ENCODE peak calls at places on chromosomes 3 and 15, in eight cellular contexts. Q, U, L, M, R, N, A and X are unnamed samples.

GRCh38 chr3:186320862-186321568 is 41.0 kb downstream of the DGKG start:
- DNase-seq in L (no peak), U (no peak), A (no peak), Q (no peak), R (no peak), M (no peak), N (no peak), X (no peak)

GRCh38 chr15:51093865-51094605 is 671 bp downstream of the TNFAIP8L3 start:
- DNase-seq in L (no peak), N (peak; percentile 41), R (peak; percentile 40), U (no peak), A (no peak), M (no peak), Q (no peak), X (no peak)

GRCh38 chr15:67997996-67998395 is 56.1 kb upstream of the PIAS1 start:
- DNase-seq in M (no peak), A (no peak), N (no peak), Q (no peak), U (no peak), L (no peak), R (no peak), X (peak; percentile 61)

GRCh38 chr3:50972029-50972428 is 297.3 kb downstream of the DOCK3 start:
- DNase-seq in U (no peak), Q (no peak), M (no peak), L (no peak), N (no peak), R (no peak), A (no peak), X (no peak)

GRCh38 chr3:197031315-197032285 is 2.0 kb upstream of the MELTF start:
- DNase-seq in N (peak; percentile 77), Q (peak; percentile 89), L (no peak), A (no peak), U (no peak), R (peak; percentile 96), M (peak; percentile 98), X (peak; percentile 98)

GRCh38 chr15:52440414-52440813 is 88.3 kb downstream of the MYO5A start:
- DNase-seq in N (no peak), Q (no peak), R (peak; percentile 9), U (no peak), L (no peak), A (no peak), M (no peak), X (peak; percentile 21)

GRCh38 chr15:57751177-57751800 is 44.8 kb downstream of the POLR2M start:
- DNase-seq in A (peak; percentile 29), U (no peak), L (no peak), N (no peak), Q (no peak), M (no peak), R (peak; percentile 3), X (peak; percentile 37)

GRCh38 chr3:138833908-138834358 is 795 bp downstream of the PIK3CB start:
- DNase-seq in R (no peak), Q (no peak), L (no peak), A (no peak), N (no peak), M (peak; percentile 11), U (no peak), X (peak; percentile 16)

GRCh38 chr3:29065211-29065785 is 215.6 kb upstream of the RBMS3 start:
- DNase-seq in N (peak; percentile 89), A (no peak), R (no peak), L (no peak), U (no peak), M (peak; percentile 12), Q (peak; percentile 94), X (peak; percentile 99)

GRCh38 chr15:101286471-101287114 is 8.5 kb downstream of the SNRPA1 start:
- DNase-seq in Q (no peak), N (no peak), R (no peak), U (no peak), M (no peak), L (no peak), A (no peak), X (no peak)

GRCh38 chr3:170839518-170840100 is 30.4 kb downstream of the RPL22L1 start:
- DNase-seq in N (no peak), A (no peak), U (no peak), M (no peak), L (no peak), Q (no peak), R (no peak), X (no peak)

GRCh38 chr3:64988188-64988587 is 300.4 kb upstream of the ADAMTS9 start:
- DNase-seq in M (no peak), R (no peak), N (no peak), A (no peak), Q (no peak), U (no peak), L (no peak), X (no peak)

DNA sequence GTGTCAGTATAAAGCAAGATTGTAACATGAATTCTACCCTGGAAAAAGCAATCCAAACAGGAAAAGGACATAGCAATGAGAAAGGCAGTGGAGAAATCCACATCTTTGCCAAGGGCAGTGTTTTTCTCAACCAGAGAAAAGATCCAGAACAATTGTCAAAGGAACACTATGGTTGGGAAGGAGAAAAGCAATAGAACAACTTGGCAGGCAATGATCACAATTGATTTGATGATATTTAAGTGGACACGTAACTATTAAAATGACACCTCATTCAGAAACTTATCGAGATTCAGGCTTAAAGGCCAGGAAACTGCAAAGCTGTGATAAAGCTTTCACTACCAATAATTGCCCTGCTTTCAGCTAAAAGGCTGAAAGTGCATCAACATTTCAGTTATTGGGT is 271.2 kb downstream of the DIPK2A start:
- DNase-seq in N (no peak), A (no peak), Q (no peak), R (no peak), M (no peak), U (no peak), L (no peak), X (no peak)
- H3K27me3 ChIP-seq in N (no peaks in the 10 kb centered on the region), A (no peaks in the 10 kb centered on the region), Q (no peaks in the 10 kb centered on the region), R (no peaks in the 10 kb centered on the region), M (no peaks in the 10 kb centered on the region), U (no peaks in the 10 kb centered on the region), L (no peaks in the 10 kb centered on the region), X (no peaks in the 10 kb centered on the region)

GRCh38 chr3:147413712-147414325 is 4.7 kb downstream of the ZIC1 start:
- DNase-seq in R (no peak), N (no peak), A (no peak), U (no peak), M (no peak), Q (no peak), L (no peak), X (peak; percentile 13)
- H3K4me3 ChIP-seq in R (no peak overlapping the region), N (no peak overlapping the region), A (peak overlapping the region; percentile 48), U (no peak overlapping the region), M (peak overlapping the region; percentile 5), Q (no peak overlapping the region), L (no peak overlapping the region), X (peak overlapping the region; percentile 72)

GRCh38 chr15:98721166-98721565 is 72.8 kb downstream of the IGF1R start:
- DNase-seq in R (no peak), L (no peak), M (no peak), U (no peak), Q (no peak), A (no peak), N (no peak), X (no peak)

GRCh38 chr15:98720577-98720976 is 72.2 kb downstream of the IGF1R start:
- DNase-seq in R (no peak), N (no peak), A (no peak), U (no peak), M (no peak), L (no peak), Q (no peak), X (no peak)

GRCh38 chr15:98719169-98719515 is 70.8 kb downstream of the IGF1R start:
- DNase-seq in R (no peak), M (no peak), U (no peak), A (no peak), N (no peak), Q (no peak), L (no peak), X (peak; percentile 9)

GRCh38 chr15:98718426-98719168 is 70.3 kb downstream of the IGF1R start:
- DNase-seq in A (no peak), N (no peak), Q (no peak), L (no peak), M (no peak), R (no peak), U (no peak), X (no peak)

GRCh38 chr15:98720036-98720435 is 71.7 kb downstream of the IGF1R start:
- DNase-seq in A (no peak), U (no peak), M (no peak), R (no peak), Q (no peak), L (no peak), N (no peak), X (no peak)
- H3K27ac ChIP-seq in A (no peak overlapping the region), U (no peak overlapping the region), M (no peak overlapping the region), R (no peak overlapping the region), Q (no peak overlapping the region), L (no peak overlapping the region), N (no peak overlapping the region), X (no peak overlapping the region)

GRCh38 chr15:61815356-61816083 is 244.7 kb downstream of the VPS13C start:
- DNase-seq in U (no peak), Q (no peak), R (no peak), N (peak; percentile 24), A (no peak), M (no peak), L (no peak), X (no peak)
- H3K27me3 ChIP-seq in U (no peaks in the 10 kb centered on the region), Q (no peaks in the 10 kb centered on the region), R (no peaks in the 10 kb centered on the region), N (peaks cover 2% of the 10 kb centered on the region), A (no peaks in the 10 kb centered on the region), M (peaks cover 6% of the 10 kb centered on the region), L (no peaks in the 10 kb centered on the region), X (no peaks in the 10 kb centered on the region)

GRCh38 chr15:96338772-96339661 is 8.5 kb downstream of the NR2F2 start:
- DNase-seq in M (peak; percentile 12), R (peak; percentile 89), A (no peak), N (peak; percentile 16), Q (no peak), L (no peak), U (no peak), X (peak; percentile 6)
- H3K4me3 ChIP-seq in M (peak overlapping the region; percentile 89), R (peak overlapping the region; percentile 94), A (no peak overlapping the region), N (no peak overlapping the region), Q (peak overlapping the region; percentile 86), L (no peak overlapping the region), U (no peak overlapping the region), X (peak overlapping the region; percentile 79)

DNA sequence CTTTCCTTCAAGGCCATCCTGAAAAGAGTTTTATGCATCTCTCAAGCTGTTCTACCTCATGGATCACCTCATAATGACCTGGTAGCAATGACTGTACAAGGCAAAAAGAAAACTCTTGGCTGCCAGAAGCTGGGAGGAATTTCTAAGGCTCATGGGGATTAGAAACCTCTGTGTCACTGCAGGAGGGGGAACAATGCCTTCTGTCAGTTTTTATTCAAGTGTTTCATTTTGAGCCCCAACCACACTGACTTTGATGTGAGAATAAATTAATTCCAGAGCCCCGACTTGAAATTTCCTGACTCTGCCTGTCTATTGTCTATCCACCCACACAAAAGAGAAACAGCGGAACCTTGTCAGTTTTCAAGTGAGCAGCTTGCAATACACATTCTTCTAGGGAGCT is 58.7 kb upstream of the MRPL3 start:
- DNase-seq in Q (no peak), A (no peak), R (no peak), M (no peak), U (no peak), L (no peak), N (no peak), X (no peak)
- H3K27ac ChIP-seq in Q (no peak overlapping the region), A (no peak overlapping the region), R (no peak overlapping the region), M (no peak overlapping the region), U (no peak overlapping the region), L (no peak overlapping the region), N (no peak overlapping the region), X (no peak overlapping the region)

GRCh38 chr3:103614719-103615118 is 1179.9 kb downstream of the ZPLD1 start:
- DNase-seq in U (no peak), N (no peak), M (no peak), Q (no peak), A (no peak), L (no peak), R (no peak), X (no peak)
- H3K27me3 ChIP-seq in U (no peaks in the 10 kb centered on the region), N (no peaks in the 10 kb centered on the region), M (no peaks in the 10 kb centered on the region), Q (no peaks in the 10 kb centered on the region), A (no peaks in the 10 kb centered on the region), L (no peaks in the 10 kb centered on the region), R (no peaks in the 10 kb centered on the region), X (no peaks in the 10 kb centered on the region)